ENCODE peak calls at places on chromosomes 4 and X, in nine cellular contexts. One of them, this sample, is unnamed.

GRCh38 chrX:151713859-151714258 is 2.0 kb upstream of the FATE1 start:
- DNase-seq in brain microvascular endothelial cell: peak; percentile 13
- DNase-seq in lower lobe of right lung: no peak
- DNase-seq in heart right ventricle: peak; percentile 19
- DNase-seq in heart left ventricle: no peak
- DNase-seq in body of pancreas: peak; percentile 22
- DNase-seq in mucosa of descending colon: no peak
- DNase-seq in cardiac muscle cell: peak; percentile 18
- DNase-seq in ovary: no peak
- DNase-seq in this sample: no peak

GRCh38 chrX:69153060-69153730 is 12.1 kb downstream of the PJA1 start:
- DNase-seq in brain microvascular endothelial cell: peak; percentile 14
- DNase-seq in lower lobe of right lung: no peak
- DNase-seq in heart right ventricle: no peak
- DNase-seq in heart left ventricle: no peak
- DNase-seq in body of pancreas: no peak
- DNase-seq in mucosa of descending colon: peak; percentile 17
- DNase-seq in cardiac muscle cell: peak; percentile 86
- DNase-seq in ovary: no peak
- DNase-seq in this sample: no peak

GRCh38 chr4:70240192-70240591 is 2.2 kb upstream of the CSN3 start:
- DNase-seq in brain microvascular endothelial cell: peak; percentile 11
- DNase-seq in lower lobe of right lung: no peak
- DNase-seq in heart right ventricle: no peak
- DNase-seq in heart left ventricle: no peak
- DNase-seq in body of pancreas: no peak
- DNase-seq in mucosa of descending colon: peak; percentile 3
- DNase-seq in cardiac muscle cell: peak; percentile 59
- DNase-seq in ovary: no peak
- DNase-seq in this sample: no peak

GRCh38 chr4:102684605-102685052 is 76.1 kb downstream of the MANBA start:
- DNase-seq in brain microvascular endothelial cell: peak; percentile 79
- DNase-seq in lower lobe of right lung: no peak
- DNase-seq in heart right ventricle: no peak
- DNase-seq in heart left ventricle: no peak
- DNase-seq in body of pancreas: no peak
- DNase-seq in mucosa of descending colon: no peak
- DNase-seq in cardiac muscle cell: peak; percentile 47
- DNase-seq in ovary: no peak
- DNase-seq in this sample: no peak

GRCh38 chrX:437636-438390 is 51.1 kb upstream of the PPP2R3B start:
- DNase-seq in brain microvascular endothelial cell: no peak
- DNase-seq in lower lobe of right lung: peak; percentile 41
- DNase-seq in heart right ventricle: no peak
- DNase-seq in heart left ventricle: no peak
- DNase-seq in body of pancreas: no peak
- DNase-seq in mucosa of descending colon: no peak
- DNase-seq in cardiac muscle cell: no peak
- DNase-seq in ovary: no peak
- DNase-seq in this sample: no peak

GRCh38 chr4:83216856-83217683 is 67.5 kb downstream of the COQ2 start:
- DNase-seq in brain microvascular endothelial cell: no peak
- DNase-seq in lower lobe of right lung: no peak
- DNase-seq in heart right ventricle: no peak
- DNase-seq in heart left ventricle: no peak
- DNase-seq in body of pancreas: no peak
- DNase-seq in mucosa of descending colon: no peak
- DNase-seq in cardiac muscle cell: no peak
- DNase-seq in ovary: no peak
- DNase-seq in this sample: no peak

GRCh38 chr4:99029018-99029735 is 33.7 kb downstream of the METAP1 start:
- DNase-seq in brain microvascular endothelial cell: no peak
- DNase-seq in lower lobe of right lung: no peak
- DNase-seq in heart right ventricle: no peak
- DNase-seq in heart left ventricle: no peak
- DNase-seq in body of pancreas: no peak
- DNase-seq in mucosa of descending colon: no peak
- DNase-seq in cardiac muscle cell: no peak
- DNase-seq in ovary: no peak
- DNase-seq in this sample: no peak

GRCh38 chr4:103193457-103193856 is 4.7 kb downstream of the CENPE start:
- DNase-seq in brain microvascular endothelial cell: no peak
- DNase-seq in lower lobe of right lung: no peak
- DNase-seq in heart right ventricle: no peak
- DNase-seq in heart left ventricle: no peak
- DNase-seq in body of pancreas: no peak
- DNase-seq in mucosa of descending colon: no peak
- DNase-seq in cardiac muscle cell: no peak
- DNase-seq in ovary: no peak
- DNase-seq in this sample: no peak

GRCh38 chr4:72467633-72468032 is 101.4 kb downstream of the ADAMTS3 start:
- DNase-seq in brain microvascular endothelial cell: no peak
- DNase-seq in lower lobe of right lung: no peak
- DNase-seq in heart right ventricle: no peak
- DNase-seq in heart left ventricle: no peak
- DNase-seq in body of pancreas: no peak
- DNase-seq in mucosa of descending colon: no peak
- DNase-seq in cardiac muscle cell: no peak
- DNase-seq in ovary: no peak
- DNase-seq in this sample: no peak

GRCh38 chr4:140152760-140153418 is 1.1 kb downstream of the MAML3 start:
- DNase-seq in brain microvascular endothelial cell: peak; percentile 60
- DNase-seq in lower lobe of right lung: peak; percentile 76
- DNase-seq in heart right ventricle: peak; percentile 59
- DNase-seq in heart left ventricle: peak; percentile 62
- DNase-seq in body of pancreas: peak; percentile 67
- DNase-seq in mucosa of descending colon: peak; percentile 65
- DNase-seq in cardiac muscle cell: peak; percentile 67
- DNase-seq in ovary: peak; percentile 82
- DNase-seq in this sample: peak; percentile 76

GRCh38 chr4:133969202-133969873 is 232.3 kb downstream of the PABPC4L start:
- DNase-seq in brain microvascular endothelial cell: peak; percentile 62
- DNase-seq in lower lobe of right lung: no peak
- DNase-seq in heart right ventricle: peak; percentile 51
- DNase-seq in heart left ventricle: peak; percentile 43
- DNase-seq in body of pancreas: no peak
- DNase-seq in mucosa of descending colon: no peak
- DNase-seq in cardiac muscle cell: peak; percentile 92
- DNase-seq in ovary: no peak
- DNase-seq in this sample: no peak

GRCh38 chr4:125096662-125097061 is 218.1 kb upstream of the FAT4 start:
- DNase-seq in brain microvascular endothelial cell: no peak
- DNase-seq in lower lobe of right lung: no peak
- DNase-seq in heart right ventricle: no peak
- DNase-seq in heart left ventricle: no peak
- DNase-seq in body of pancreas: peak; percentile 12
- DNase-seq in mucosa of descending colon: no peak
- DNase-seq in cardiac muscle cell: no peak
- DNase-seq in ovary: no peak
- DNase-seq in this sample: no peak

GRCh38 chr4:125105561-125105960 is 209.2 kb upstream of the FAT4 start:
- DNase-seq in brain microvascular endothelial cell: no peak
- DNase-seq in lower lobe of right lung: no peak
- DNase-seq in heart right ventricle: no peak
- DNase-seq in heart left ventricle: no peak
- DNase-seq in body of pancreas: no peak
- DNase-seq in mucosa of descending colon: no peak
- DNase-seq in cardiac muscle cell: peak; percentile 34
- DNase-seq in ovary: no peak
- DNase-seq in this sample: no peak

GRCh38 chr4:125104616-125105015 is 210.1 kb upstream of the FAT4 start:
- DNase-seq in brain microvascular endothelial cell: no peak
- DNase-seq in lower lobe of right lung: no peak
- DNase-seq in heart right ventricle: no peak
- DNase-seq in heart left ventricle: no peak
- DNase-seq in body of pancreas: no peak
- DNase-seq in mucosa of descending colon: no peak
- DNase-seq in cardiac muscle cell: no peak
- DNase-seq in ovary: no peak
- DNase-seq in this sample: no peak

GRCh38 chr4:125097729-125098128 is 217.0 kb upstream of the FAT4 start:
- DNase-seq in brain microvascular endothelial cell: no peak
- DNase-seq in lower lobe of right lung: no peak
- DNase-seq in heart right ventricle: no peak
- DNase-seq in heart left ventricle: no peak
- DNase-seq in body of pancreas: no peak
- DNase-seq in mucosa of descending colon: no peak
- DNase-seq in cardiac muscle cell: no peak
- DNase-seq in ovary: no peak
- DNase-seq in this sample: no peak

GRCh38 chr4:125101706-125102105 is 213.0 kb upstream of the FAT4 start:
- DNase-seq in brain microvascular endothelial cell: no peak
- DNase-seq in lower lobe of right lung: no peak
- DNase-seq in heart right ventricle: no peak
- DNase-seq in heart left ventricle: no peak
- DNase-seq in body of pancreas: no peak
- DNase-seq in mucosa of descending colon: no peak
- DNase-seq in cardiac muscle cell: no peak
- DNase-seq in ovary: no peak
- DNase-seq in this sample: no peak
- H3K4me3 ChIP-seq in brain microvascular endothelial cell: no peak overlapping the region
- H3K4me3 ChIP-seq in lower lobe of right lung: no peak overlapping the region
- H3K4me3 ChIP-seq in heart right ventricle: no peak overlapping the region
- H3K4me3 ChIP-seq in heart left ventricle: no peak overlapping the region
- H3K4me3 ChIP-seq in body of pancreas: no peak overlapping the region
- H3K4me3 ChIP-seq in mucosa of descending colon: no peak overlapping the region
- H3K4me3 ChIP-seq in cardiac muscle cell: no peak overlapping the region
- H3K4me3 ChIP-seq in ovary: no peak overlapping the region
- H3K4me3 ChIP-seq in this sample: no peak overlapping the region

DNA sequence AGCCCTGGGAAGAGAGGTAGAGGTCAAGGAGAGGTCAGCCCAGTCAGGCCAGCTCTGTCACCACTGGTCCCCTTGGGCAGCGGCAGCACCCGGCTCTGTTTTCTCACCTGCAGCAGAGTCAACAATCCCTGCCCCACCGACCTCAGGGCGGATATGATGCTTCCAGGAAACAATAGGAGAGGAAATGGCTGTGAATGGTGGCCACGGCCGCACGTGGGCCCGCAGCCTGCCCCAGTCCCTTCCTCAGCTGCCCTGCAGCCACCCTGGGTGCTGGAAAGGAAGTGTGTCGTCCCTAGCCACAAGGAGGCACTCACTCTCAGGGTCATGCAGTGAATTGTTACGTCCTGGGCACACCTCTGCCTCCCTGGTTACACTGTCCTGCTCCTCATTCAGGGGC is 92.5 kb upstream of the ENPP6 start:
- DNase-seq in brain microvascular endothelial cell: no peak
- DNase-seq in lower lobe of right lung: peak; percentile 61
- DNase-seq in heart right ventricle: no peak
- DNase-seq in heart left ventricle: peak; percentile 33
- DNase-seq in body of pancreas: peak; percentile 38
- DNase-seq in mucosa of descending colon: peak; percentile 61
- DNase-seq in cardiac muscle cell: no peak
- DNase-seq in ovary: no peak
- DNase-seq in this sample: no peak
- TF ChIP-seq CTCF in brain microvascular endothelial cell: peak; percentile 30
- TF ChIP-seq CTCF in lower lobe of right lung: peak; percentile 44
- TF ChIP-seq CTCF in heart right ventricle: no peak
- TF ChIP-seq CTCF in heart left ventricle: peak; percentile 11
- TF ChIP-seq CTCF in body of pancreas: no peak
- TF ChIP-seq CTCF in mucosa of descending colon: no peak
- TF ChIP-seq CTCF in cardiac muscle cell: peak; percentile 6
- TF ChIP-seq CTCF in ovary: no peak
- TF ChIP-seq CTCF in this sample: no peak

GRCh38 chrX:45077748-45078424 is 122.8 kb downstream of the DIPK2B start:
- DNase-seq in brain microvascular endothelial cell: no peak
- DNase-seq in lower lobe of right lung: no peak
- DNase-seq in heart right ventricle: no peak
- DNase-seq in heart left ventricle: no peak
- DNase-seq in body of pancreas: no peak
- DNase-seq in mucosa of descending colon: no peak
- DNase-seq in cardiac muscle cell: no peak
- DNase-seq in ovary: no peak
- DNase-seq in this sample: no peak
- H3K36me3 ChIP-seq in brain microvascular endothelial cell: no peaks in the 10 kb centered on the region
- H3K36me3 ChIP-seq in lower lobe of right lung: peaks cover 22% of the 10 kb centered on the region
- H3K36me3 ChIP-seq in heart right ventricle: no peaks in the 10 kb centered on the region
- H3K36me3 ChIP-seq in heart left ventricle: no peaks in the 10 kb centered on the region
- H3K36me3 ChIP-seq in body of pancreas: no peaks in the 10 kb centered on the region
- H3K36me3 ChIP-seq in mucosa of descending colon: no peaks in the 10 kb centered on the region
- H3K36me3 ChIP-seq in cardiac muscle cell: peaks cover 22% of the 10 kb centered on the region
- H3K36me3 ChIP-seq in ovary: no peaks in the 10 kb centered on the region
- H3K36me3 ChIP-seq in this sample: peaks cover 35% of the 10 kb centered on the region

GRCh38 chr4:105895324-105895608 is at the start of gene NPNT:
- DNase-seq in brain microvascular endothelial cell: no peak
- DNase-seq in lower lobe of right lung: no peak
- DNase-seq in heart right ventricle: no peak
- DNase-seq in heart left ventricle: peak; percentile 24
- DNase-seq in body of pancreas: peak; percentile 59
- DNase-seq in mucosa of descending colon: peak; percentile 58
- DNase-seq in cardiac muscle cell: no peak
- DNase-seq in ovary: peak; percentile 33
- DNase-seq in this sample: no peak

GRCh38 chr4:105895609-105896460 is 564 bp downstream of the NPNT start:
- DNase-seq in brain microvascular endothelial cell: no peak
- DNase-seq in lower lobe of right lung: peak; percentile 67
- DNase-seq in heart right ventricle: no peak
- DNase-seq in heart left ventricle: peak; percentile 32
- DNase-seq in body of pancreas: peak; percentile 56
- DNase-seq in mucosa of descending colon: peak; percentile 62
- DNase-seq in cardiac muscle cell: peak; percentile 3
- DNase-seq in ovary: peak; percentile 39
- DNase-seq in this sample: peak; percentile 77

GRCh38 chr4:105896984-105897760 is 1.9 kb downstream of the NPNT start:
- DNase-seq in brain microvascular endothelial cell: no peak
- DNase-seq in lower lobe of right lung: no peak
- DNase-seq in heart right ventricle: no peak
- DNase-seq in heart left ventricle: no peak
- DNase-seq in body of pancreas: no peak
- DNase-seq in mucosa of descending colon: no peak
- DNase-seq in cardiac muscle cell: no peak
- DNase-seq in ovary: no peak
- DNase-seq in this sample: no peak

GRCh38 chr4:105896461-105896939 is 1.2 kb downstream of the NPNT start:
- DNase-seq in brain microvascular endothelial cell: no peak
- DNase-seq in lower lobe of right lung: no peak
- DNase-seq in heart right ventricle: no peak
- DNase-seq in heart left ventricle: no peak
- DNase-seq in body of pancreas: no peak
- DNase-seq in mucosa of descending colon: no peak
- DNase-seq in cardiac muscle cell: no peak
- DNase-seq in ovary: no peak
- DNase-seq in this sample: no peak

DNA sequence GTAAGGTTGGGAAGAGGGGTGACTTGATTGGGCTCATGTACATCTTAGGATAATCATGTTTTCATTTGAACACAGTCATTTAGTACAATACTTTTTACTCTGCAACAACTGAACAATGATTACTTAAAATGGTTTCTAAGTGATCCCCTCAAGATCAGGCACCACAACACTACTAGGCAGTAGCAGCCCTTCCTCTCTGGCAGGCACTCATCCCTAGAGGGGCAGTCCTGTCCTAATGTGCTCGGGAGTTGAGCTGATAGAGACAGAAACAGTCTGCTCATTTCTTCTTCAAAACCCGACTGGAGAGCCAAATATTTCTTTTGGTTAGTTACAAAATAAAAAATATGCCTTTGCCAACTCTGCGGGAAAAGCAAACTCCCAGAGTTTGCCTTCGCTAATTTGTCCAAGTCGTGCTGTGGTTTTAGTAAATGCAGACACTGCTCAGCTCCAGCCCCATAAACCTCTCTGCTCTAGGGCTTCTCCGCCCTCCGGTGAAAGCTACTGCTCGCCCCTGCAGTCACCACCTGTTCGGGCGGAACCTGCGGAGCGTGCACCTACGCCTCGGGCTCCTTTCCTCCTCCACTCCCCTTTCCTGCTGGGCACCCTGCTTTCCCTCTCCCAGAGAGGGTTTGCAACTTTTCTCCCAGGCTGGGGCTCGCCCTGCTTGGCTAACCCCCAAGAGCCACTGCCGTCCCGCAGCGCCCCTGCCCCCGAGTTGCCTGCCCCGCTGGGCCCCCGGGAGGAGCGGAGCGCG is 524 bp upstream of the NPNT start:
- DNase-seq in brain microvascular endothelial cell: no peak
- DNase-seq in lower lobe of right lung: peak; percentile 74
- DNase-seq in heart right ventricle: no peak
- DNase-seq in heart left ventricle: no peak
- DNase-seq in body of pancreas: peak; percentile 61
- DNase-seq in mucosa of descending colon: peak; percentile 64
- DNase-seq in cardiac muscle cell: peak; percentile 33
- DNase-seq in ovary: no peak
- DNase-seq in this sample: no peak
- H3K4me3 ChIP-seq in brain microvascular endothelial cell: peak overlapping the region; percentile 29
- H3K4me3 ChIP-seq in lower lobe of right lung: peak overlapping the region; percentile 73
- H3K4me3 ChIP-seq in heart right ventricle: peak overlapping the region; percentile 58
- H3K4me3 ChIP-seq in heart left ventricle: peak overlapping the region; percentile 42
- H3K4me3 ChIP-seq in body of pancreas: peak overlapping the region; percentile 68
- H3K4me3 ChIP-seq in mucosa of descending colon: peak overlapping the region; percentile 57
- H3K4me3 ChIP-seq in cardiac muscle cell: peak overlapping the region; percentile 57
- H3K4me3 ChIP-seq in ovary: peak overlapping the region; percentile 41
- H3K4me3 ChIP-seq in this sample: peak overlapping the region; percentile 89